ENCODE peak calls at places on chromosomes 6 and 20, in five cellular contexts. L, I, C, G and H are unnamed samples.
A peak's percentile ranks its signal among the peaks of the same experiment; 100 is the strongest.

GRCh38 chr20:14790771-14791517 is 453.5 kb upstream of the FLRT3 start:
- DNase-seq in L (no peak), I (no peak), C (no peak), G (no peak), H (no peak)

GRCh38 chr20:62500237-62500864 is 24.6 kb upstream of the GATA5 start:
- DNase-seq in L (no peak), I (peak; percentile 90), C (peak; percentile 88), G (peak; percentile 80), H (peak; percentile 4)

GRCh38 chr6:148945311-148946021 is 198.6 kb downstream of the UST start:
- DNase-seq in L (no peak), I (no peak), C (no peak), G (no peak), H (no peak)

GRCh38 chr6:84103029-84103428 is 69.5 kb downstream of the MRAP2 start:
- DNase-seq in L (no peak), I (no peak), C (no peak), G (no peak), H (peak; percentile 19)

GRCh38 chr6:119720160-119720559 is 370.6 kb upstream of the MAN1A1 start:
- DNase-seq in L (no peak), I (no peak), C (no peak), G (no peak), H (no peak)

GRCh38 chr6:158571826-158572652 is 12.1 kb downstream of the TMEM181 start:
- DNase-seq in L (no peak), I (no peak), C (no peak), G (no peak), H (no peak)

GRCh38 chr20:19341348-19342053 is 129.1 kb downstream of the SLC24A3 start:
- DNase-seq in L (no peak), I (no peak), C (no peak), G (no peak), H (no peak)

GRCh38 chr6:117624869-117625481 is 22.7 kb upstream of the GOPC start:
- DNase-seq in L (no peak), I (no peak), C (no peak), G (no peak), H (no peak)

GRCh38 chr6:71190809-71191208 is 97.8 kb upstream of the OGFRL1 start:
- DNase-seq in L (no peak), I (no peak), C (no peak), G (no peak), H (no peak)

GRCh38 chr6:113649276-113649675 is 207.9 kb upstream of the MARCKS start:
- DNase-seq in L (no peak), I (no peak), C (no peak), G (no peak), H (no peak)

GRCh38 chr6:131054392-131055250 is 8.4 kb downstream of the EPB41L2 start:
- DNase-seq in L (no peak), I (no peak), C (no peak), G (no peak), H (no peak)

GRCh38 chr20:49790077-49790798 is 22.4 kb upstream of the SLC9A8 start:
- DNase-seq in L (no peak), I (no peak), C (no peak), G (no peak), H (peak; percentile 74)

GRCh38 chr20:8393356-8393755 is 261.3 kb downstream of the PLCB1 start:
- DNase-seq in L (no peak), I (no peak), C (no peak), G (no peak), H (no peak)

GRCh38 chr6:73679009-73679408 is 17.0 kb upstream of the CD109 start:
- DNase-seq in L (no peak), I (no peak), C (no peak), G (no peak), H (no peak)

GRCh38 chr6:24481449-24481848 is 7.9 kb downstream of the GPLD1 start:
- DNase-seq in L (no peak), I (no peak), C (no peak), G (no peak), H (no peak)

GRCh38 chr20:62088258-62089127 is 22.8 kb upstream of the TAF4 start:
- DNase-seq in L (no peak), I (no peak), C (no peak), G (no peak), H (peak; percentile 29)

GRCh38 chr20:4681441-4681840 is 40.3 kb upstream of the PRND start:
- DNase-seq in L (no peak), I (no peak), C (no peak), G (no peak), H (no peak)

GRCh38 chr20:34680586-34680985 is 3.7 kb upstream of the PIGU start:
- DNase-seq in L (no peak), I (no peak), C (no peak), G (no peak), H (no peak)

GRCh38 chr6:6057442-6058053 is 50.8 kb upstream of the NRN1 start:
- DNase-seq in L (peak; percentile 27), I (no peak), C (no peak), G (no peak), H (no peak)

GRCh38 chr6:129215916-129216525 is 333.1 kb downstream of the LAMA2 start:
- DNase-seq in L (no peak), I (no peak), C (no peak), G (no peak), H (no peak)

GRCh38 chr6:75205776-75206334 is at the start of gene COL12A1:
- DNase-seq in L (no peak), I (peak; percentile 79), C (peak; percentile 75), G (no peak), H (peak; percentile 100)

GRCh38 chr6:159513914-159514313 is 179.1 kb downstream of the SOD2 start:
- DNase-seq in L (no peak), I (no peak), C (no peak), G (no peak), H (no peak)

GRCh38 chr20:35601021-35601973 is 14.3 kb upstream of the SPAG4 start:
- DNase-seq in L (no peak), I (peak; percentile 81), C (peak; percentile 79), G (peak; percentile 74), H (peak; percentile 25)

GRCh38 chr6:13012977-13013680 is 296.6 kb downstream of the PHACTR1 start:
- DNase-seq in L (peak; percentile 57), I (peak; percentile 42), C (peak; percentile 42), G (no peak), H (no peak)

GRCh38 chr6:11869656-11870340 is 91.2 kb upstream of the ADTRP start:
- DNase-seq in L (no peak), I (no peak), C (no peak), G (no peak), H (peak; percentile 88)

GRCh38 chr6:4809999-4810918 is 34.1 kb downstream of the CDYL start:
- DNase-seq in L (no peak), I (no peak), C (no peak), G (no peak), H (no peak)

GRCh38 chr6:71299541-71300470 is 11.2 kb downstream of the OGFRL1 start:
- DNase-seq in L (no peak), I (no peak), C (no peak), G (no peak), H (no peak)

GRCh38 chr20:22672191-22672590 is 87.8 kb upstream of the FOXA2 start:
- DNase-seq in L (no peak), I (no peak), C (no peak), G (no peak), H (no peak)

GRCh38 chr6:136549359-136550044 is 720 bp downstream of the MAP7 start:
- DNase-seq in L (no peak), I (peak; percentile 19), C (peak; percentile 48), G (no peak), H (no peak)

GRCh38 chr6:161103475-161103874 is 111.9 kb downstream of the MAP3K4 start:
- DNase-seq in L (no peak), I (no peak), C (no peak), G (no peak), H (no peak)

GRCh38 chr6:115910147-115910546 is 150.5 kb downstream of the FRK start:
- DNase-seq in L (no peak), I (peak; percentile 60), C (no peak), G (no peak), H (no peak)

GRCh38 chr6:13733178-13733851 is 21.7 kb upstream of the RANBP9 start:
- DNase-seq in L (no peak), I (no peak), C (peak; percentile 45), G (no peak), H (peak; percentile 77)

GRCh38 chr6:154345811-154346210 is 10.8 kb downstream of the IPCEF1 start:
- DNase-seq in L (no peak), I (no peak), C (no peak), G (no peak), H (no peak)